ENCODE peak calls at places on chromosomes 4 and X, in nine cellular contexts. One of them, this sample, is unnamed.

GRCh38 chr4:142226014-142226413 is 589.6 kb downstream of the IL15 start:
- DNase-seq in kidney: no peak
- DNase-seq in GM23338: no peak
- DNase-seq in dorsolateral prefrontal cortex: no peak
- DNase-seq in Peyer's patch: no peak
- DNase-seq in adrenal gland: no peak
- DNase-seq in WERI-Rb-1: no peak
- DNase-seq in lung: no peak
- DNase-seq in A549: no peak
- DNase-seq in this sample: no peak

GRCh38 chr4:33184684-33185083 is 2464.5 kb downstream of the PCDH7 start:
- DNase-seq in kidney: no peak
- DNase-seq in GM23338: no peak
- DNase-seq in dorsolateral prefrontal cortex: no peak
- DNase-seq in Peyer's patch: no peak
- DNase-seq in adrenal gland: no peak
- DNase-seq in WERI-Rb-1: no peak
- DNase-seq in lung: no peak
- DNase-seq in A549: no peak
- DNase-seq in this sample: no peak

GRCh38 chr4:47390438-47391125 is 72.9 kb downstream of the COMMD8 start:
- DNase-seq in kidney: no peak
- DNase-seq in GM23338: no peak
- DNase-seq in dorsolateral prefrontal cortex: no peak
- DNase-seq in Peyer's patch: no peak
- DNase-seq in adrenal gland: no peak
- DNase-seq in WERI-Rb-1: no peak
- DNase-seq in lung: no peak
- DNase-seq in A549: no peak
- DNase-seq in this sample: no peak

GRCh38 chr4:40562208-40562607 is 67.5 kb downstream of the RBM47 start:
- DNase-seq in kidney: no peak
- DNase-seq in GM23338: no peak
- DNase-seq in dorsolateral prefrontal cortex: no peak
- DNase-seq in Peyer's patch: no peak
- DNase-seq in adrenal gland: no peak
- DNase-seq in WERI-Rb-1: no peak
- DNase-seq in lung: no peak
- DNase-seq in A549: no peak
- DNase-seq in this sample: no peak

GRCh38 chr4:186095406-186095805 is 9.1 kb upstream of the FAM149A start:
- DNase-seq in kidney: no peak
- DNase-seq in GM23338: no peak
- DNase-seq in dorsolateral prefrontal cortex: no peak
- DNase-seq in Peyer's patch: no peak
- DNase-seq in adrenal gland: peak; percentile 26
- DNase-seq in WERI-Rb-1: no peak
- DNase-seq in lung: no peak
- DNase-seq in A549: no peak
- DNase-seq in this sample: no peak

GRCh38 chr4:187576751-187577150 is 418.8 kb upstream of the ZFP42 start:
- DNase-seq in kidney: no peak
- DNase-seq in GM23338: no peak
- DNase-seq in dorsolateral prefrontal cortex: peak; percentile 19
- DNase-seq in Peyer's patch: no peak
- DNase-seq in adrenal gland: no peak
- DNase-seq in WERI-Rb-1: no peak
- DNase-seq in lung: no peak
- DNase-seq in A549: no peak
- DNase-seq in this sample: no peak

GRCh38 chr4:92234393-92235176 is 69.2 kb upstream of the GRID2 start:
- DNase-seq in kidney: no peak
- DNase-seq in GM23338: no peak
- DNase-seq in dorsolateral prefrontal cortex: no peak
- DNase-seq in Peyer's patch: no peak
- DNase-seq in adrenal gland: no peak
- DNase-seq in WERI-Rb-1: no peak
- DNase-seq in lung: no peak
- DNase-seq in A549: no peak
- DNase-seq in this sample: no peak

GRCh38 chr4:28842271-28842670 is 1877.9 kb upstream of the PCDH7 start:
- DNase-seq in kidney: no peak
- DNase-seq in GM23338: no peak
- DNase-seq in dorsolateral prefrontal cortex: no peak
- DNase-seq in Peyer's patch: no peak
- DNase-seq in adrenal gland: no peak
- DNase-seq in WERI-Rb-1: no peak
- DNase-seq in lung: no peak
- DNase-seq in A549: no peak
- DNase-seq in this sample: no peak

GRCh38 chr4:126839066-126839465 is 793.7 kb upstream of the INTU start:
- DNase-seq in kidney: no peak
- DNase-seq in GM23338: no peak
- DNase-seq in dorsolateral prefrontal cortex: no peak
- DNase-seq in Peyer's patch: no peak
- DNase-seq in adrenal gland: no peak
- DNase-seq in WERI-Rb-1: no peak
- DNase-seq in lung: no peak
- DNase-seq in A549: no peak
- DNase-seq in this sample: no peak

GRCh38 chrX:34866636-34867035 is 76.0 kb upstream of the FAM47B start:
- DNase-seq in kidney: no peak
- DNase-seq in GM23338: no peak
- DNase-seq in dorsolateral prefrontal cortex: no peak
- DNase-seq in Peyer's patch: no peak
- DNase-seq in adrenal gland: no peak
- DNase-seq in WERI-Rb-1: no peak
- DNase-seq in lung: no peak
- DNase-seq in A549: no peak
- DNase-seq in this sample: no peak

DNA sequence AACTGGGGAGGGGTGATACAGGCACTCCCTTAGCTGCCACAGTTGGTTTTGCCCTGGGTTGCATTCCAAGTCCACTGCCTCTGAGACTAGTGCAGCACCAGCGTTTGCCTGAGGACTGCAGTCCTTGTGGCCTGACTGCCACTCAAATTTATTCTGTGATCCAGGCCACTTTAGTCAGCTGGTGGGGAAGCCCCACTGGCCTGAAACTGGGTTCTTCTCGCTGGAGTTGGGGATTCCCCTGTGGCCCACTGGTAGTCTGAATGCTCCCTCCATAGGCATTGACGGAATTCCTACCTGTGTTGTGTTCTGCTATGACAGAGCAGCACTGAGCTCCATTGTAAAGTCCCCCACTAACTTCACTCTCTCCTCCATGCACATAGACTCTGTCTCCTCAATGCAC is 63.8 kb downstream of the PTPN13 start:
- DNase-seq in kidney: no peak
- DNase-seq in GM23338: no peak
- DNase-seq in dorsolateral prefrontal cortex: no peak
- DNase-seq in Peyer's patch: no peak
- DNase-seq in adrenal gland: no peak
- DNase-seq in WERI-Rb-1: no peak
- DNase-seq in lung: no peak
- DNase-seq in A549: no peak
- DNase-seq in this sample: no peak
- H3K27ac ChIP-seq in kidney: no peak overlapping the region
- H3K27ac ChIP-seq in GM23338: no peak overlapping the region
- H3K27ac ChIP-seq in dorsolateral prefrontal cortex: no peak overlapping the region
- H3K27ac ChIP-seq in Peyer's patch: no peak overlapping the region
- H3K27ac ChIP-seq in adrenal gland: no peak overlapping the region
- H3K27ac ChIP-seq in WERI-Rb-1: no peak overlapping the region
- H3K27ac ChIP-seq in lung: no peak overlapping the region
- H3K27ac ChIP-seq in A549: no peak overlapping the region
- H3K27ac ChIP-seq in this sample: no peak overlapping the region

GRCh38 chr4:145796338-145796737 is 116.4 kb downstream of the C4orf51 start:
- DNase-seq in kidney: no peak
- DNase-seq in GM23338: no peak
- DNase-seq in dorsolateral prefrontal cortex: no peak
- DNase-seq in Peyer's patch: no peak
- DNase-seq in adrenal gland: no peak
- DNase-seq in WERI-Rb-1: no peak
- DNase-seq in lung: no peak
- DNase-seq in A549: no peak
- DNase-seq in this sample: no peak
- H3K27ac ChIP-seq in kidney: no peak overlapping the region
- H3K27ac ChIP-seq in GM23338: peak overlapping the region; percentile 35
- H3K27ac ChIP-seq in dorsolateral prefrontal cortex: no peak overlapping the region
- H3K27ac ChIP-seq in Peyer's patch: no peak overlapping the region
- H3K27ac ChIP-seq in adrenal gland: no peak overlapping the region
- H3K27ac ChIP-seq in WERI-Rb-1: no peak overlapping the region
- H3K27ac ChIP-seq in lung: no peak overlapping the region
- H3K27ac ChIP-seq in A549: no peak overlapping the region
- H3K27ac ChIP-seq in this sample: peak overlapping the region; percentile 81

DNA sequence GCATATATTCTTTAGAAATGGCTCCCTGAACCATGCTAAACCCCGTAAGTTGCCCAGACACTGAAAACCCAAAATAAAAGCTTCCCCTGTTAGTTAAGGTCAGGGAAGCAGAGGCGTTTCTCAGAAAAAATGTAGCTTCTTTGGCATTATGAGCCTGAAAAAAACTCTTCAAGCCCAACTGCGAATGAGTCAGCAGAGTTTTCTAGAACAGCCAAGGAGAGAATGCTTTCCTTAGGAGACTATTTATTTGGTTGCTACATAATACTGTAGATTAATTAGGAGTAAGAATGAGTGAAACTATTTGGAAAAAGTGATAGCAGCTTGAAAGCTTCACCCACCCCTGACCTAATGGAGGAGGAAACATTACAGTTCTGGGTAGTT is 53.9 kb upstream of the ATXN3L start:
- DNase-seq in kidney: no peak
- DNase-seq in GM23338: no peak
- DNase-seq in dorsolateral prefrontal cortex: no peak
- DNase-seq in Peyer's patch: no peak
- DNase-seq in adrenal gland: no peak
- DNase-seq in WERI-Rb-1: no peak
- DNase-seq in lung: no peak
- DNase-seq in A549: no peak
- DNase-seq in this sample: no peak
- H3K27ac ChIP-seq in kidney: no peak overlapping the region
- H3K27ac ChIP-seq in GM23338: no peak overlapping the region
- H3K27ac ChIP-seq in dorsolateral prefrontal cortex: no peak overlapping the region
- H3K27ac ChIP-seq in Peyer's patch: no peak overlapping the region
- H3K27ac ChIP-seq in adrenal gland: no peak overlapping the region
- H3K27ac ChIP-seq in WERI-Rb-1: peak overlapping the region; percentile 92
- H3K27ac ChIP-seq in lung: peak overlapping the region; percentile 17
- H3K27ac ChIP-seq in A549: peak overlapping the region; percentile 35
- H3K27ac ChIP-seq in this sample: no peak overlapping the region

DNA sequence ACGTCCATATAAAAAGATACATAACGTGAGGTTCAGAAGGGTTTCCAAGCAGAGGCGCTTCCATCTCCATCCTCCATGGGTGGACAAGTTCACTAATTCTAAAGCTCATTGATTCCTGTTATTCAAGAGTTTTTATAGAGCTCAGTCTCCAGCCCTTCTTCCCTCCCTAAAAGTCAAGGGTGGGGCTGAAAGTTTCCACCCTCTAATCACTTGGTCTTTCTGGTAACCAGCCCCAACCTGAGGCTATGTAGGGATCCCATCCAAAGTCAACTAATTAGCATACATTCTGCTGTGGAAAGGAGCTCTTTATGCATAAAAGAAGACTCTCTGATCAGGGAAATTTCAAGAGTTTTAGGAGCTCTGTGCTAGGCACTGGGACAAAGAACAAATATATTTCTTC is 46.9 kb upstream of the VEGFC start:
- DNase-seq in kidney: no peak
- DNase-seq in GM23338: no peak
- DNase-seq in dorsolateral prefrontal cortex: no peak
- DNase-seq in Peyer's patch: no peak
- DNase-seq in adrenal gland: no peak
- DNase-seq in WERI-Rb-1: no peak
- DNase-seq in lung: no peak
- DNase-seq in A549: no peak
- DNase-seq in this sample: no peak
- H3K27ac ChIP-seq in kidney: no peak overlapping the region
- H3K27ac ChIP-seq in GM23338: no peak overlapping the region
- H3K27ac ChIP-seq in dorsolateral prefrontal cortex: no peak overlapping the region
- H3K27ac ChIP-seq in Peyer's patch: no peak overlapping the region
- H3K27ac ChIP-seq in adrenal gland: no peak overlapping the region
- H3K27ac ChIP-seq in WERI-Rb-1: no peak overlapping the region
- H3K27ac ChIP-seq in lung: no peak overlapping the region
- H3K27ac ChIP-seq in A549: peak overlapping the region; percentile 33
- H3K27ac ChIP-seq in this sample: no peak overlapping the region

DNA sequence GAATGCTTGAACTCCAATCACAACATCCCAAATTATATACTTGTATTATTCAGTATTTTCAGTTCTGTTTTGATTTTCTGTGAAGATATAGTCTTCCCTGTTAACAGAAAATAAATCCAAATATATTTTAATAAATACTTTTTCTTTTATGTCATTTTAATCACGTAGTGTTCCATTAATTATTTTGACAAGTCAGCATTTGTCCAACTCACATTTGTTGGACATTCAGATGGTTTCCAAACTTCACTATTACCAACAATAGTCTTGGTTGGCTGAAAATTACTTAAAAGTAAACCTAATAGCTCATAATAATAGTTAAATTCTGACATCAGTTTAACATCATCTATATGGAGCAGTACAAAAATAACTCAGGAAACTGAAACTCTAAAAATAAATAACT is 60.7 kb upstream of the SPANXD start:
- DNase-seq in kidney: no peak
- DNase-seq in GM23338: no peak
- DNase-seq in dorsolateral prefrontal cortex: no peak
- DNase-seq in Peyer's patch: no peak
- DNase-seq in adrenal gland: no peak
- DNase-seq in WERI-Rb-1: no peak
- DNase-seq in lung: no peak
- DNase-seq in A549: no peak
- DNase-seq in this sample: no peak
- H3K27ac ChIP-seq in kidney: no peak overlapping the region
- H3K27ac ChIP-seq in GM23338: no peak overlapping the region
- H3K27ac ChIP-seq in dorsolateral prefrontal cortex: no peak overlapping the region
- H3K27ac ChIP-seq in Peyer's patch: no peak overlapping the region
- H3K27ac ChIP-seq in adrenal gland: no peak overlapping the region
- H3K27ac ChIP-seq in WERI-Rb-1: no peak overlapping the region
- H3K27ac ChIP-seq in lung: no peak overlapping the region
- H3K27ac ChIP-seq in A549: no peak overlapping the region
- H3K27ac ChIP-seq in this sample: no peak overlapping the region

This sample was measured in psoas muscle.